ENCODE peak calls at places on chromosome 12, in eight cellular contexts. One of them, this sample, is unnamed.

GRCh38 chr12:112828534-112828933 is 37.0 kb downstream of the RPH3A start:
- DNase-seq in body of pancreas: no peak
- DNase-seq in HTR-8/SVneo: no peak
- DNase-seq in MG63: no peak
- DNase-seq in M059J: no peak
- DNase-seq in activated gamma-delta T cell treated with Interleukin-2 at 50 U/mL for 16 hours: no peak
- DNase-seq in posterior cingulate gyrus: no peak
- DNase-seq in HFFc6: no peak
- DNase-seq in this sample: no peak

GRCh38 chr12:124609041-124609984 is 41.9 kb upstream of the NCOR2 start:
- DNase-seq in activated gamma-delta T cell treated with Interleukin-2 at 50 U/mL for 16 hours: peak
- DNase-seq in HTR-8/SVneo: no peak
- DNase-seq in MG63: no peak
- DNase-seq in posterior cingulate gyrus: no peak
- DNase-seq in M059J: peak
- DNase-seq in HFFc6: no peak
- DNase-seq in body of pancreas: peak
- DNase-seq in this sample: peak

GRCh38 chr12:114656906-114657596 is 26.9 kb downstream of the TBX3 start:
- DNase-seq in posterior cingulate gyrus: no peak
- DNase-seq in body of pancreas: no peak
- DNase-seq in MG63: no peak
- DNase-seq in HFFc6: no peak
- DNase-seq in M059J: peak
- DNase-seq in HTR-8/SVneo: no peak
- DNase-seq in activated gamma-delta T cell treated with Interleukin-2 at 50 U/mL for 16 hours: no peak
- DNase-seq in this sample: no peak

GRCh38 chr12:115485967-115486366 is 791.5 kb downstream of the MED13L start:
- DNase-seq in HFFc6: no peak
- DNase-seq in M059J: no peak
- DNase-seq in activated gamma-delta T cell treated with Interleukin-2 at 50 U/mL for 16 hours: no peak
- DNase-seq in MG63: no peak
- DNase-seq in posterior cingulate gyrus: no peak
- DNase-seq in HTR-8/SVneo: no peak
- DNase-seq in body of pancreas: no peak
- DNase-seq in this sample: no peak

GRCh38 chr12:30134229-30134628 is 350.5 kb upstream of the TMTC1 start:
- DNase-seq in MG63: no peak
- DNase-seq in body of pancreas: no peak
- DNase-seq in M059J: peak
- DNase-seq in HTR-8/SVneo: no peak
- DNase-seq in HFFc6: no peak
- DNase-seq in posterior cingulate gyrus: no peak
- DNase-seq in activated gamma-delta T cell treated with Interleukin-2 at 50 U/mL for 16 hours: no peak
- DNase-seq in this sample: peak

GRCh38 chr12:91687052-91688017 is 458.3 kb downstream of the BTG1 start:
- DNase-seq in posterior cingulate gyrus: no peak
- DNase-seq in MG63: no peak
- DNase-seq in HTR-8/SVneo: no peak
- DNase-seq in M059J: peak
- DNase-seq in body of pancreas: no peak
- DNase-seq in HFFc6: no peak
- DNase-seq in activated gamma-delta T cell treated with Interleukin-2 at 50 U/mL for 16 hours: no peak
- DNase-seq in this sample: no peak

GRCh38 chr12:93572712-93573551 is 457 bp downstream of the SOCS2 start:
- DNase-seq in body of pancreas: peak
- DNase-seq in M059J: peak
- DNase-seq in activated gamma-delta T cell treated with Interleukin-2 at 50 U/mL for 16 hours: no peak
- DNase-seq in MG63: peak
- DNase-seq in HTR-8/SVneo: no peak
- DNase-seq in HFFc6: no peak
- DNase-seq in posterior cingulate gyrus: peak
- DNase-seq in this sample: no peak

GRCh38 chr12:54598966-54599365 is 10.5 kb upstream of the PPP1R1A start:
- DNase-seq in posterior cingulate gyrus: no peak
- DNase-seq in HFFc6: no peak
- DNase-seq in body of pancreas: no peak
- DNase-seq in M059J: no peak
- DNase-seq in activated gamma-delta T cell treated with Interleukin-2 at 50 U/mL for 16 hours: no peak
- DNase-seq in MG63: no peak
- DNase-seq in HTR-8/SVneo: no peak
- DNase-seq in this sample: no peak

GRCh38 chr12:123591702-123592481 is 7.5 kb downstream of the TMED2 start:
- DNase-seq in M059J: no peak
- DNase-seq in posterior cingulate gyrus: no peak
- DNase-seq in HTR-8/SVneo: no peak
- DNase-seq in MG63: no peak
- DNase-seq in activated gamma-delta T cell treated with Interleukin-2 at 50 U/mL for 16 hours: no peak
- DNase-seq in HFFc6: no peak
- DNase-seq in body of pancreas: no peak
- DNase-seq in this sample: no peak

GRCh38 chr12:27781680-27782079 is 1.6 kb upstream of the MANSC4 start:
- DNase-seq in posterior cingulate gyrus: no peak
- DNase-seq in M059J: no peak
- DNase-seq in body of pancreas: no peak
- DNase-seq in HFFc6: no peak
- DNase-seq in HTR-8/SVneo: peak
- DNase-seq in activated gamma-delta T cell treated with Interleukin-2 at 50 U/mL for 16 hours: no peak
- DNase-seq in MG63: no peak
- DNase-seq in this sample: no peak

GRCh38 chr12:4762773-4763172 is 42.6 kb downstream of the GALNT8 start:
- DNase-seq in activated gamma-delta T cell treated with Interleukin-2 at 50 U/mL for 16 hours: no peak
- DNase-seq in body of pancreas: no peak
- DNase-seq in HTR-8/SVneo: no peak
- DNase-seq in MG63: no peak
- DNase-seq in HFFc6: no peak
- DNase-seq in M059J: no peak
- DNase-seq in posterior cingulate gyrus: no peak
- DNase-seq in this sample: no peak

GRCh38 chr12:111247083-111247783 is 121.7 kb downstream of the PHETA1 start:
- DNase-seq in MG63: no peak
- DNase-seq in activated gamma-delta T cell treated with Interleukin-2 at 50 U/mL for 16 hours: no peak
- DNase-seq in HFFc6: no peak
- DNase-seq in HTR-8/SVneo: no peak
- DNase-seq in M059J: no peak
- DNase-seq in body of pancreas: no peak
- DNase-seq in posterior cingulate gyrus: peak
- DNase-seq in this sample: no peak

GRCh38 chr12:115072712-115073111 is 388.7 kb upstream of the TBX3 start:
- DNase-seq in HTR-8/SVneo: no peak
- DNase-seq in HFFc6: no peak
- DNase-seq in posterior cingulate gyrus: no peak
- DNase-seq in MG63: no peak
- DNase-seq in activated gamma-delta T cell treated with Interleukin-2 at 50 U/mL for 16 hours: no peak
- DNase-seq in body of pancreas: no peak
- DNase-seq in M059J: no peak
- DNase-seq in this sample: no peak

GRCh38 chr12:76226397-76226796 is 121.8 kb downstream of the BBS10 start:
- DNase-seq in MG63: peak
- DNase-seq in body of pancreas: no peak
- DNase-seq in HTR-8/SVneo: no peak
- DNase-seq in M059J: no peak
- DNase-seq in posterior cingulate gyrus: no peak
- DNase-seq in activated gamma-delta T cell treated with Interleukin-2 at 50 U/mL for 16 hours: no peak
- DNase-seq in HFFc6: no peak
- DNase-seq in this sample: no peak

GRCh38 chr12:82660541-82661325 is 26.0 kb upstream of the TMTC2 start:
- DNase-seq in M059J: no peak
- DNase-seq in HFFc6: no peak
- DNase-seq in MG63: no peak
- DNase-seq in HTR-8/SVneo: no peak
- DNase-seq in posterior cingulate gyrus: peak
- DNase-seq in body of pancreas: no peak
- DNase-seq in activated gamma-delta T cell treated with Interleukin-2 at 50 U/mL for 16 hours: no peak
- DNase-seq in this sample: no peak

GRCh38 chr12:1933342-1933992 is 15.0 kb upstream of the CACNA2D4 start:
- DNase-seq in HFFc6: no peak
- DNase-seq in HTR-8/SVneo: no peak
- DNase-seq in activated gamma-delta T cell treated with Interleukin-2 at 50 U/mL for 16 hours: no peak
- DNase-seq in M059J: peak
- DNase-seq in body of pancreas: no peak
- DNase-seq in posterior cingulate gyrus: peak
- DNase-seq in MG63: peak
- DNase-seq in this sample: no peak

GRCh38 chr12:26823391-26823790 is 9.6 kb downstream of the ITPR2 start:
- DNase-seq in activated gamma-delta T cell treated with Interleukin-2 at 50 U/mL for 16 hours: no peak
- DNase-seq in body of pancreas: no peak
- DNase-seq in MG63: no peak
- DNase-seq in posterior cingulate gyrus: no peak
- DNase-seq in M059J: peak
- DNase-seq in HFFc6: peak
- DNase-seq in HTR-8/SVneo: no peak
- DNase-seq in this sample: no peak

GRCh38 chr12:76764856-76765255 is 941 bp downstream of the ZDHHC17 start:
- DNase-seq in HTR-8/SVneo: no peak
- DNase-seq in activated gamma-delta T cell treated with Interleukin-2 at 50 U/mL for 16 hours: no peak
- DNase-seq in body of pancreas: peak
- DNase-seq in MG63: no peak
- DNase-seq in HFFc6: no peak
- DNase-seq in posterior cingulate gyrus: peak
- DNase-seq in M059J: no peak
- DNase-seq in this sample: no peak

GRCh38 chr12:105617141-105617540 is 286.6 kb downstream of the C12orf75 start:
- DNase-seq in HFFc6: no peak
- DNase-seq in HTR-8/SVneo: peak
- DNase-seq in activated gamma-delta T cell treated with Interleukin-2 at 50 U/mL for 16 hours: no peak
- DNase-seq in M059J: peak
- DNase-seq in posterior cingulate gyrus: no peak
- DNase-seq in body of pancreas: no peak
- DNase-seq in MG63: no peak
- DNase-seq in this sample: no peak

GRCh38 chr12:89261982-89262381 is 90.3 kb downstream of the DUSP6 start:
- DNase-seq in posterior cingulate gyrus: no peak
- DNase-seq in activated gamma-delta T cell treated with Interleukin-2 at 50 U/mL for 16 hours: no peak
- DNase-seq in M059J: peak
- DNase-seq in MG63: no peak
- DNase-seq in body of pancreas: no peak
- DNase-seq in HTR-8/SVneo: no peak
- DNase-seq in HFFc6: no peak
- DNase-seq in this sample: no peak

GRCh38 chr12:21456291-21456780 is 18.9 kb downstream of the PYROXD1 start:
- DNase-seq in posterior cingulate gyrus: no peak
- DNase-seq in HTR-8/SVneo: no peak
- DNase-seq in HFFc6: no peak
- DNase-seq in activated gamma-delta T cell treated with Interleukin-2 at 50 U/mL for 16 hours: peak
- DNase-seq in MG63: no peak
- DNase-seq in M059J: peak
- DNase-seq in body of pancreas: no peak
- DNase-seq in this sample: no peak

GRCh38 chr12:53231859-53232640 is at the start of gene RARG:
- DNase-seq in activated gamma-delta T cell treated with Interleukin-2 at 50 U/mL for 16 hours: peak
- DNase-seq in MG63: peak
- DNase-seq in posterior cingulate gyrus: peak
- DNase-seq in HTR-8/SVneo: peak
- DNase-seq in body of pancreas: peak
- DNase-seq in HFFc6: peak
- DNase-seq in M059J: peak
- DNase-seq in this sample: peak

GRCh38 chr12:110641512-110641911 is 27.6 kb downstream of the TCTN1 start:
- DNase-seq in M059J: no peak
- DNase-seq in HTR-8/SVneo: no peak
- DNase-seq in posterior cingulate gyrus: peak
- DNase-seq in activated gamma-delta T cell treated with Interleukin-2 at 50 U/mL for 16 hours: no peak
- DNase-seq in HFFc6: no peak
- DNase-seq in MG63: no peak
- DNase-seq in body of pancreas: no peak
- DNase-seq in this sample: no peak

GRCh38 chr12:47273191-47273626 is 193.4 kb upstream of the AMIGO2 start:
- DNase-seq in M059J: peak
- DNase-seq in body of pancreas: no peak
- DNase-seq in posterior cingulate gyrus: no peak
- DNase-seq in activated gamma-delta T cell treated with Interleukin-2 at 50 U/mL for 16 hours: no peak
- DNase-seq in HTR-8/SVneo: no peak
- DNase-seq in MG63: no peak
- DNase-seq in HFFc6: no peak
- DNase-seq in this sample: no peak

GRCh38 chr12:119153477-119154434 is 25.0 kb upstream of the HSPB8 start:
- DNase-seq in HTR-8/SVneo: no peak
- DNase-seq in posterior cingulate gyrus: no peak
- DNase-seq in activated gamma-delta T cell treated with Interleukin-2 at 50 U/mL for 16 hours: no peak
- DNase-seq in HFFc6: no peak
- DNase-seq in MG63: no peak
- DNase-seq in M059J: peak
- DNase-seq in body of pancreas: peak
- DNase-seq in this sample: peak

GRCh38 chr12:106863185-106863584 is 88.7 kb downstream of the RIC8B start:
- DNase-seq in HFFc6: no peak
- DNase-seq in activated gamma-delta T cell treated with Interleukin-2 at 50 U/mL for 16 hours: no peak
- DNase-seq in posterior cingulate gyrus: no peak
- DNase-seq in MG63: no peak
- DNase-seq in M059J: no peak
- DNase-seq in body of pancreas: no peak
- DNase-seq in HTR-8/SVneo: no peak
- DNase-seq in this sample: no peak

This sample was measured in A549.